ENCODE peak calls at places on chromosome 14, in nine cellular contexts. One of them, this sample, is unnamed.
A peak's percentile ranks its signal among the peaks of the same experiment; 100 is the strongest.

GRCh38 chr14:65224799-65225198 is 122.5 kb upstream of the MAX start:
- DNase-seq in fibroblast of the aortic adventitia: peak; percentile 57
- DNase-seq in BJ: no peak
- DNase-seq in esophagus squamous epithelium: no peak
- DNase-seq in glutamatergic neuron: peak; percentile 48
- DNase-seq in stimulated activated CD4-positive, alpha-beta T cell treated with anti-CD3 and anti-CD28 coated beads, Interleukin-4, amount 100 ng/mL, for 4 hours: no peak
- DNase-seq in CD8-positive, alpha-beta T cell: no peak
- DNase-seq in GOT3: no peak
- DNase-seq in lung: no peak
- DNase-seq in this sample: no peak

GRCh38 chr14:58584383-58584782 is 53.4 kb upstream of the DACT1 start:
- DNase-seq in GOT3: no peak
- DNase-seq in lung: no peak
- DNase-seq in CD8-positive, alpha-beta T cell: no peak
- DNase-seq in stimulated activated CD4-positive, alpha-beta T cell treated with anti-CD3 and anti-CD28 coated beads, Interleukin-4, amount 100 ng/mL, for 4 hours: no peak
- DNase-seq in fibroblast of the aortic adventitia: peak; percentile 59
- DNase-seq in BJ: no peak
- DNase-seq in esophagus squamous epithelium: no peak
- DNase-seq in glutamatergic neuron: no peak
- DNase-seq in this sample: no peak

GRCh38 chr14:88749139-88749538 is 43.6 kb downstream of the EML5 start:
- DNase-seq in BJ: no peak
- DNase-seq in fibroblast of the aortic adventitia: no peak
- DNase-seq in GOT3: no peak
- DNase-seq in glutamatergic neuron: no peak
- DNase-seq in CD8-positive, alpha-beta T cell: no peak
- DNase-seq in lung: no peak
- DNase-seq in stimulated activated CD4-positive, alpha-beta T cell treated with anti-CD3 and anti-CD28 coated beads, Interleukin-4, amount 100 ng/mL, for 4 hours: no peak
- DNase-seq in esophagus squamous epithelium: no peak
- DNase-seq in this sample: no peak

GRCh38 chr14:96811265-96811664 is 14.1 kb downstream of the VRK1 start:
- DNase-seq in glutamatergic neuron: no peak
- DNase-seq in CD8-positive, alpha-beta T cell: no peak
- DNase-seq in fibroblast of the aortic adventitia: peak; percentile 89
- DNase-seq in lung: no peak
- DNase-seq in esophagus squamous epithelium: no peak
- DNase-seq in BJ: peak; percentile 59
- DNase-seq in GOT3: no peak
- DNase-seq in stimulated activated CD4-positive, alpha-beta T cell treated with anti-CD3 and anti-CD28 coated beads, Interleukin-4, amount 100 ng/mL, for 4 hours: no peak
- DNase-seq in this sample: no peak

GRCh38 chr14:37550511-37550910 is 44.5 kb downstream of the FOXA1 start:
- DNase-seq in CD8-positive, alpha-beta T cell: no peak
- DNase-seq in fibroblast of the aortic adventitia: peak; percentile 70
- DNase-seq in glutamatergic neuron: no peak
- DNase-seq in stimulated activated CD4-positive, alpha-beta T cell treated with anti-CD3 and anti-CD28 coated beads, Interleukin-4, amount 100 ng/mL, for 4 hours: no peak
- DNase-seq in lung: no peak
- DNase-seq in BJ: peak; percentile 78
- DNase-seq in esophagus squamous epithelium: no peak
- DNase-seq in GOT3: no peak
- DNase-seq in this sample: no peak

GRCh38 chr14:64708148-64709004 is 4.2 kb downstream of the PLEKHG3 start:
- DNase-seq in esophagus squamous epithelium: no peak
- DNase-seq in fibroblast of the aortic adventitia: no peak
- DNase-seq in BJ: no peak
- DNase-seq in lung: no peak
- DNase-seq in CD8-positive, alpha-beta T cell: peak; percentile 34
- DNase-seq in GOT3: no peak
- DNase-seq in stimulated activated CD4-positive, alpha-beta T cell treated with anti-CD3 and anti-CD28 coated beads, Interleukin-4, amount 100 ng/mL, for 4 hours: no peak
- DNase-seq in glutamatergic neuron: no peak
- DNase-seq in this sample: no peak

GRCh38 chr14:29521526-29522137 is 406.0 kb downstream of the PRKD1 start:
- DNase-seq in CD8-positive, alpha-beta T cell: no peak
- DNase-seq in BJ: no peak
- DNase-seq in GOT3: no peak
- DNase-seq in esophagus squamous epithelium: no peak
- DNase-seq in glutamatergic neuron: peak; percentile 56
- DNase-seq in lung: no peak
- DNase-seq in fibroblast of the aortic adventitia: peak; percentile 7
- DNase-seq in stimulated activated CD4-positive, alpha-beta T cell treated with anti-CD3 and anti-CD28 coated beads, Interleukin-4, amount 100 ng/mL, for 4 hours: no peak
- DNase-seq in this sample: no peak

GRCh38 chr14:73153272-73153671 is 17.0 kb downstream of the PSEN1 start:
- DNase-seq in BJ: no peak
- DNase-seq in fibroblast of the aortic adventitia: peak; percentile 88
- DNase-seq in CD8-positive, alpha-beta T cell: no peak
- DNase-seq in lung: no peak
- DNase-seq in stimulated activated CD4-positive, alpha-beta T cell treated with anti-CD3 and anti-CD28 coated beads, Interleukin-4, amount 100 ng/mL, for 4 hours: no peak
- DNase-seq in esophagus squamous epithelium: no peak
- DNase-seq in GOT3: no peak
- DNase-seq in glutamatergic neuron: no peak
- DNase-seq in this sample: no peak

GRCh38 chr14:101559624-101560533 is 1.4 kb upstream of the DIO3 start:
- DNase-seq in BJ: no peak
- DNase-seq in GOT3: no peak
- DNase-seq in lung: no peak
- DNase-seq in stimulated activated CD4-positive, alpha-beta T cell treated with anti-CD3 and anti-CD28 coated beads, Interleukin-4, amount 100 ng/mL, for 4 hours: no peak
- DNase-seq in glutamatergic neuron: peak; percentile 58
- DNase-seq in CD8-positive, alpha-beta T cell: no peak
- DNase-seq in esophagus squamous epithelium: no peak
- DNase-seq in fibroblast of the aortic adventitia: no peak
- DNase-seq in this sample: no peak

GRCh38 chr14:80390911-80391310 is 179.6 kb upstream of the DIO2 start:
- DNase-seq in GOT3: no peak
- DNase-seq in BJ: no peak
- DNase-seq in lung: no peak
- DNase-seq in esophagus squamous epithelium: no peak
- DNase-seq in glutamatergic neuron: no peak
- DNase-seq in CD8-positive, alpha-beta T cell: no peak
- DNase-seq in stimulated activated CD4-positive, alpha-beta T cell treated with anti-CD3 and anti-CD28 coated beads, Interleukin-4, amount 100 ng/mL, for 4 hours: no peak
- DNase-seq in fibroblast of the aortic adventitia: peak; percentile 46
- DNase-seq in this sample: no peak

GRCh38 chr14:76293923-76294322 is 82.0 kb upstream of the ESRRB start:
- DNase-seq in fibroblast of the aortic adventitia: no peak
- DNase-seq in CD8-positive, alpha-beta T cell: no peak
- DNase-seq in esophagus squamous epithelium: no peak
- DNase-seq in GOT3: no peak
- DNase-seq in stimulated activated CD4-positive, alpha-beta T cell treated with anti-CD3 and anti-CD28 coated beads, Interleukin-4, amount 100 ng/mL, for 4 hours: no peak
- DNase-seq in glutamatergic neuron: no peak
- DNase-seq in lung: no peak
- DNase-seq in BJ: no peak
- DNase-seq in this sample: no peak

GRCh38 chr14:104398656-104399055 is 180.9 kb upstream of the C14orf180 start:
- DNase-seq in GOT3: no peak
- DNase-seq in stimulated activated CD4-positive, alpha-beta T cell treated with anti-CD3 and anti-CD28 coated beads, Interleukin-4, amount 100 ng/mL, for 4 hours: no peak
- DNase-seq in esophagus squamous epithelium: no peak
- DNase-seq in glutamatergic neuron: no peak
- DNase-seq in CD8-positive, alpha-beta T cell: no peak
- DNase-seq in fibroblast of the aortic adventitia: no peak
- DNase-seq in BJ: no peak
- DNase-seq in lung: peak; percentile 19
- DNase-seq in this sample: no peak

GRCh38 chr14:75476274-75476995 is 45.8 kb upstream of the BATF start:
- DNase-seq in GOT3: no peak
- DNase-seq in glutamatergic neuron: no peak
- DNase-seq in fibroblast of the aortic adventitia: no peak
- DNase-seq in CD8-positive, alpha-beta T cell: no peak
- DNase-seq in lung: peak; percentile 81
- DNase-seq in stimulated activated CD4-positive, alpha-beta T cell treated with anti-CD3 and anti-CD28 coated beads, Interleukin-4, amount 100 ng/mL, for 4 hours: no peak
- DNase-seq in esophagus squamous epithelium: no peak
- DNase-seq in BJ: no peak
- DNase-seq in this sample: no peak

GRCh38 chr14:100890451-100890850 is 13.1 kb downstream of the RTL1 start:
- DNase-seq in CD8-positive, alpha-beta T cell: no peak
- DNase-seq in esophagus squamous epithelium: no peak
- DNase-seq in lung: no peak
- DNase-seq in fibroblast of the aortic adventitia: no peak
- DNase-seq in BJ: no peak
- DNase-seq in GOT3: no peak
- DNase-seq in stimulated activated CD4-positive, alpha-beta T cell treated with anti-CD3 and anti-CD28 coated beads, Interleukin-4, amount 100 ng/mL, for 4 hours: no peak
- DNase-seq in glutamatergic neuron: peak; percentile 4
- DNase-seq in this sample: no peak

GRCh38 chr14:24634158-24634557 is at the start of gene GZMB:
- DNase-seq in stimulated activated CD4-positive, alpha-beta T cell treated with anti-CD3 and anti-CD28 coated beads, Interleukin-4, amount 100 ng/mL, for 4 hours: no peak
- DNase-seq in esophagus squamous epithelium: no peak
- DNase-seq in glutamatergic neuron: no peak
- DNase-seq in BJ: no peak
- DNase-seq in GOT3: no peak
- DNase-seq in lung: no peak
- DNase-seq in fibroblast of the aortic adventitia: no peak
- DNase-seq in CD8-positive, alpha-beta T cell: peak; percentile 68
- DNase-seq in this sample: no peak

GRCh38 chr14:70707138-70708038 is 65.7 kb downstream of the TTC9 start:
- DNase-seq in CD8-positive, alpha-beta T cell: no peak
- DNase-seq in stimulated activated CD4-positive, alpha-beta T cell treated with anti-CD3 and anti-CD28 coated beads, Interleukin-4, amount 100 ng/mL, for 4 hours: no peak
- DNase-seq in BJ: peak; percentile 34
- DNase-seq in glutamatergic neuron: no peak
- DNase-seq in lung: peak; percentile 49
- DNase-seq in esophagus squamous epithelium: no peak
- DNase-seq in GOT3: no peak
- DNase-seq in fibroblast of the aortic adventitia: peak; percentile 24
- DNase-seq in this sample: no peak

GRCh38 chr14:33812596-33812995 is 138.3 kb downstream of the EGLN3 start:
- DNase-seq in CD8-positive, alpha-beta T cell: no peak
- DNase-seq in glutamatergic neuron: no peak
- DNase-seq in esophagus squamous epithelium: no peak
- DNase-seq in BJ: no peak
- DNase-seq in stimulated activated CD4-positive, alpha-beta T cell treated with anti-CD3 and anti-CD28 coated beads, Interleukin-4, amount 100 ng/mL, for 4 hours: no peak
- DNase-seq in fibroblast of the aortic adventitia: no peak
- DNase-seq in lung: no peak
- DNase-seq in GOT3: no peak
- DNase-seq in this sample: no peak

GRCh38 chr14:97848351-97848980 is 1051.3 kb downstream of the VRK1 start:
- DNase-seq in BJ: no peak
- DNase-seq in stimulated activated CD4-positive, alpha-beta T cell treated with anti-CD3 and anti-CD28 coated beads, Interleukin-4, amount 100 ng/mL, for 4 hours: no peak
- DNase-seq in lung: no peak
- DNase-seq in esophagus squamous epithelium: no peak
- DNase-seq in CD8-positive, alpha-beta T cell: no peak
- DNase-seq in fibroblast of the aortic adventitia: no peak
- DNase-seq in GOT3: no peak
- DNase-seq in glutamatergic neuron: peak; percentile 64
- DNase-seq in this sample: no peak

GRCh38 chr14:60315591-60315990 is 66.6 kb downstream of the PPM1A start:
- DNase-seq in glutamatergic neuron: no peak
- DNase-seq in BJ: no peak
- DNase-seq in lung: no peak
- DNase-seq in stimulated activated CD4-positive, alpha-beta T cell treated with anti-CD3 and anti-CD28 coated beads, Interleukin-4, amount 100 ng/mL, for 4 hours: no peak
- DNase-seq in CD8-positive, alpha-beta T cell: no peak
- DNase-seq in GOT3: no peak
- DNase-seq in esophagus squamous epithelium: no peak
- DNase-seq in fibroblast of the aortic adventitia: no peak
- DNase-seq in this sample: no peak

GRCh38 chr14:68417007-68417659 is 375.7 kb downstream of the ZFP36L1 start:
- DNase-seq in stimulated activated CD4-positive, alpha-beta T cell treated with anti-CD3 and anti-CD28 coated beads, Interleukin-4, amount 100 ng/mL, for 4 hours: no peak
- DNase-seq in BJ: no peak
- DNase-seq in glutamatergic neuron: no peak
- DNase-seq in GOT3: no peak
- DNase-seq in esophagus squamous epithelium: no peak
- DNase-seq in CD8-positive, alpha-beta T cell: no peak
- DNase-seq in fibroblast of the aortic adventitia: no peak
- DNase-seq in lung: peak; percentile 49
- DNase-seq in this sample: no peak

GRCh38 chr14:34065690-34066391 is 115.0 kb upstream of the EGLN3 start:
- DNase-seq in lung: no peak
- DNase-seq in GOT3: no peak
- DNase-seq in CD8-positive, alpha-beta T cell: no peak
- DNase-seq in BJ: no peak
- DNase-seq in esophagus squamous epithelium: no peak
- DNase-seq in fibroblast of the aortic adventitia: no peak
- DNase-seq in stimulated activated CD4-positive, alpha-beta T cell treated with anti-CD3 and anti-CD28 coated beads, Interleukin-4, amount 100 ng/mL, for 4 hours: no peak
- DNase-seq in glutamatergic neuron: no peak
- DNase-seq in this sample: no peak

GRCh38 chr14:42140831-42141279 is 534.2 kb downstream of the LRFN5 start:
- DNase-seq in BJ: no peak
- DNase-seq in stimulated activated CD4-positive, alpha-beta T cell treated with anti-CD3 and anti-CD28 coated beads, Interleukin-4, amount 100 ng/mL, for 4 hours: no peak
- DNase-seq in CD8-positive, alpha-beta T cell: no peak
- DNase-seq in GOT3: no peak
- DNase-seq in fibroblast of the aortic adventitia: peak; percentile 62
- DNase-seq in lung: no peak
- DNase-seq in esophagus squamous epithelium: no peak
- DNase-seq in glutamatergic neuron: no peak
- DNase-seq in this sample: no peak

GRCh38 chr14:51041853-51042252 is 53.1 kb downstream of the TRIM9 start:
- DNase-seq in stimulated activated CD4-positive, alpha-beta T cell treated with anti-CD3 and anti-CD28 coated beads, Interleukin-4, amount 100 ng/mL, for 4 hours: no peak
- DNase-seq in glutamatergic neuron: no peak
- DNase-seq in fibroblast of the aortic adventitia: no peak
- DNase-seq in CD8-positive, alpha-beta T cell: no peak
- DNase-seq in esophagus squamous epithelium: no peak
- DNase-seq in BJ: no peak
- DNase-seq in lung: no peak
- DNase-seq in GOT3: no peak
- DNase-seq in this sample: no peak

GRCh38 chr14:20866963-20867362 is 24.2 kb upstream of the RNASE3 start:
- DNase-seq in CD8-positive, alpha-beta T cell: no peak
- DNase-seq in stimulated activated CD4-positive, alpha-beta T cell treated with anti-CD3 and anti-CD28 coated beads, Interleukin-4, amount 100 ng/mL, for 4 hours: no peak
- DNase-seq in GOT3: no peak
- DNase-seq in lung: no peak
- DNase-seq in BJ: no peak
- DNase-seq in glutamatergic neuron: peak; percentile 37
- DNase-seq in fibroblast of the aortic adventitia: peak; percentile 8
- DNase-seq in esophagus squamous epithelium: no peak
- DNase-seq in this sample: no peak

GRCh38 chr14:93018401-93018800 is 95.5 kb downstream of the CHGA start:
- DNase-seq in BJ: no peak
- DNase-seq in lung: no peak
- DNase-seq in GOT3: no peak
- DNase-seq in esophagus squamous epithelium: no peak
- DNase-seq in CD8-positive, alpha-beta T cell: no peak
- DNase-seq in stimulated activated CD4-positive, alpha-beta T cell treated with anti-CD3 and anti-CD28 coated beads, Interleukin-4, amount 100 ng/mL, for 4 hours: no peak
- DNase-seq in glutamatergic neuron: no peak
- DNase-seq in fibroblast of the aortic adventitia: no peak
- DNase-seq in this sample: no peak

GRCh38 chr14:61933021-61933420 is 170.8 kb downstream of the SNAPC1 start:
- DNase-seq in esophagus squamous epithelium: no peak
- DNase-seq in stimulated activated CD4-positive, alpha-beta T cell treated with anti-CD3 and anti-CD28 coated beads, Interleukin-4, amount 100 ng/mL, for 4 hours: no peak
- DNase-seq in GOT3: no peak
- DNase-seq in glutamatergic neuron: no peak
- DNase-seq in CD8-positive, alpha-beta T cell: no peak
- DNase-seq in fibroblast of the aortic adventitia: no peak
- DNase-seq in BJ: no peak
- DNase-seq in lung: no peak
- DNase-seq in this sample: no peak